ENCODE peak calls at places on chromosomes 3 and 15, in nine cellular contexts. One of them, this sample, is unnamed.
A peak's percentile ranks its signal among the peaks of the same experiment; 100 is the strongest.

GRCh38 chr3:195162033-195162669 is 108.8 kb downstream of the XXYLT1 start:
- DNase-seq in spleen: peak; percentile 91
- DNase-seq in GM12892: peak; percentile 47
- DNase-seq in HCT116: no peak
- DNase-seq in H1: no peak
- DNase-seq in GM12891: no peak
- DNase-seq in prostate gland: no peak
- DNase-seq in suprapubic skin: no peak
- DNase-seq in upper lobe of left lung: peak; percentile 50
- DNase-seq in this sample: no peak

GRCh38 chr15:29476503-29477080 is 207.0 kb upstream of the NSMCE3 start:
- DNase-seq in spleen: no peak
- DNase-seq in GM12892: no peak
- DNase-seq in HCT116: no peak
- DNase-seq in H1: no peak
- DNase-seq in GM12891: no peak
- DNase-seq in prostate gland: no peak
- DNase-seq in suprapubic skin: peak; percentile 45
- DNase-seq in upper lobe of left lung: no peak
- DNase-seq in this sample: no peak

GRCh38 chr15:52331490-52332240 is 36.1 kb upstream of the MYO5C start:
- DNase-seq in spleen: no peak
- DNase-seq in GM12892: peak; percentile 21
- DNase-seq in HCT116: peak; percentile 10
- DNase-seq in H1: no peak
- DNase-seq in GM12891: peak; percentile 21
- DNase-seq in prostate gland: peak; percentile 10
- DNase-seq in suprapubic skin: no peak
- DNase-seq in upper lobe of left lung: peak; percentile 28
- DNase-seq in this sample: no peak

GRCh38 chr15:74317820-74318375 is 49.5 kb downstream of the CYP11A1 start:
- DNase-seq in spleen: no peak
- DNase-seq in GM12892: no peak
- DNase-seq in HCT116: no peak
- DNase-seq in H1: no peak
- DNase-seq in GM12891: no peak
- DNase-seq in prostate gland: no peak
- DNase-seq in suprapubic skin: no peak
- DNase-seq in upper lobe of left lung: no peak
- DNase-seq in this sample: no peak

GRCh38 chr15:98807262-98807661 is 158.9 kb downstream of the IGF1R start:
- DNase-seq in spleen: no peak
- DNase-seq in GM12892: no peak
- DNase-seq in HCT116: no peak
- DNase-seq in H1: no peak
- DNase-seq in GM12891: no peak
- DNase-seq in prostate gland: no peak
- DNase-seq in suprapubic skin: no peak
- DNase-seq in upper lobe of left lung: no peak
- DNase-seq in this sample: no peak

GRCh38 chr3:38606561-38606960 is 42.9 kb downstream of the SCN5A start:
- DNase-seq in spleen: peak; percentile 43
- DNase-seq in GM12892: no peak
- DNase-seq in HCT116: no peak
- DNase-seq in H1: no peak
- DNase-seq in GM12891: no peak
- DNase-seq in prostate gland: no peak
- DNase-seq in suprapubic skin: no peak
- DNase-seq in upper lobe of left lung: no peak
- DNase-seq in this sample: no peak

GRCh38 chr15:75348563-75349350 is 1.9 kb downstream of the NEIL1 start:
- DNase-seq in spleen: peak; percentile 78
- DNase-seq in GM12892: no peak
- DNase-seq in HCT116: no peak
- DNase-seq in H1: peak; percentile 66
- DNase-seq in GM12891: no peak
- DNase-seq in prostate gland: no peak
- DNase-seq in suprapubic skin: no peak
- DNase-seq in upper lobe of left lung: no peak
- DNase-seq in this sample: no peak

GRCh38 chr15:58228708-58229107 is 90.5 kb downstream of the AQP9 start:
- DNase-seq in spleen: no peak
- DNase-seq in GM12892: no peak
- DNase-seq in HCT116: no peak
- DNase-seq in H1: no peak
- DNase-seq in GM12891: no peak
- DNase-seq in prostate gland: no peak
- DNase-seq in suprapubic skin: no peak
- DNase-seq in upper lobe of left lung: no peak
- DNase-seq in this sample: no peak

GRCh38 chr15:68492855-68493254 is 60.9 kb upstream of the ITGA11 start:
- DNase-seq in spleen: no peak
- DNase-seq in GM12892: no peak
- DNase-seq in HCT116: no peak
- DNase-seq in H1: no peak
- DNase-seq in GM12891: no peak
- DNase-seq in prostate gland: no peak
- DNase-seq in suprapubic skin: peak; percentile 20
- DNase-seq in upper lobe of left lung: no peak
- DNase-seq in this sample: no peak

GRCh38 chr3:71245971-71246860 is 337.3 kb downstream of the FOXP1 start:
- DNase-seq in spleen: no peak
- DNase-seq in GM12892: no peak
- DNase-seq in HCT116: no peak
- DNase-seq in H1: no peak
- DNase-seq in GM12891: no peak
- DNase-seq in prostate gland: no peak
- DNase-seq in suprapubic skin: no peak
- DNase-seq in upper lobe of left lung: peak; percentile 28
- DNase-seq in this sample: no peak

GRCh38 chr3:176939022-176939817 is 258.1 kb downstream of the TBL1XR1 start:
- DNase-seq in spleen: no peak
- DNase-seq in GM12892: peak; percentile 26
- DNase-seq in HCT116: peak; percentile 67
- DNase-seq in H1: no peak
- DNase-seq in GM12891: peak; percentile 25
- DNase-seq in prostate gland: peak; percentile 43
- DNase-seq in suprapubic skin: no peak
- DNase-seq in upper lobe of left lung: peak; percentile 37
- DNase-seq in this sample: no peak

GRCh38 chr3:13282986-13283876 is 136.9 kb downstream of the NUP210 start:
- DNase-seq in spleen: peak; percentile 80
- DNase-seq in GM12892: no peak
- DNase-seq in HCT116: peak; percentile 18
- DNase-seq in H1: peak; percentile 74
- DNase-seq in GM12891: peak; percentile 58
- DNase-seq in prostate gland: no peak
- DNase-seq in suprapubic skin: no peak
- DNase-seq in upper lobe of left lung: no peak
- DNase-seq in this sample: no peak

GRCh38 chr3:21795152-21795837 is 44.3 kb upstream of the ZNF385D start:
- DNase-seq in spleen: no peak
- DNase-seq in GM12892: no peak
- DNase-seq in HCT116: no peak
- DNase-seq in H1: no peak
- DNase-seq in GM12891: no peak
- DNase-seq in prostate gland: no peak
- DNase-seq in suprapubic skin: no peak
- DNase-seq in upper lobe of left lung: no peak
- DNase-seq in this sample: no peak

DNA sequence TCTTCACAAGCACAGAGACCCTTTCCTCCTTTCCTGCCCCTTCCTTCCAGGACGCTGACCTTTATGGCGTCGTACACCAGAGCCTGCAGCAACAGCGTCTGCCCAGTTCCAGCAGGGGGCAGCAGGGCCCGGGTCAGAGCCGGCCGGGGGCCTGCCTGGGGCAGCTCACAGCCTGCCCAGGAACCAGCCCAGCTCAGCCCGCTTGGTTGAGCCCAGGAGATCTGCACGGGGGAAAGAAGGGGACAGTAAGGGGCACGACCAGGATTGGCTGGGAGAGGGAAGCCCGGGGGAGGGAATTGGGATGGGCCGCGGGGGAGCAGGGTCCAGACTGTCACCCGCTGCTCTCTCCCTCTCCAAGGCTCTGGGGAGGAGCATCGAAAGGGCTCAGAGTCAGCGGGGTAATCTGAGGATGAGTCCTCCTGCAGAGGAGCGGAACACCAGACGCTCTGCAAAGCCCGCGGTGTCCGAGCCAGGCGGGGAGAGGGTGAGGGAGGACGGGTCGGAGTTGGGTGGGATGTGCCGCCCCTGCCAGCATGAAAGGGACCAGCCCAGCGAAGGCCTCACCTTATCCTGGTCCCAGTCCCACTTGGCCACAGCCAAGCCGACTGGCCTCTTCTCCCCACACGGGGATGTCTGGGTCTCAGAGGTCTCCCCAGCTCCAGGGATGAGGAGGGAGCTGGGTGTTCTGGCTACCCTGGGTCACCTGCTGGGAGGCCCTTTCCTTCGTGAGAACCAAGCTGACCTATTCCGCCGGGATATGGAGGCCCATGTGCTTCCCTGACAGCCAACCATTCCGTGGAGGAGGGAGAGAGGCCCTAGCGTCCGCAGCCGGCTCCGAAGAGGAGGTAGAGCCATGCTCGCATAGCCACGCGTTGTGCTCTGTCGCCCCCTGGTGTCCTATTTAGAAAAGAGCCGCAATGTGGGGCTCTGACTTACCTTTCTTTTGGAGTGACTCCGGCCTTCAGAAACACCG is 7.4 kb upstream of the IGDCC3 start:
- DNase-seq in spleen: peak; percentile 93
- DNase-seq in GM12892: peak; percentile 95
- DNase-seq in HCT116: peak; percentile 74
- DNase-seq in H1: peak; percentile 94
- DNase-seq in GM12891: peak; percentile 97
- DNase-seq in prostate gland: peak; percentile 81
- DNase-seq in suprapubic skin: peak; percentile 89
- DNase-seq in upper lobe of left lung: peak; percentile 79
- DNase-seq in this sample: no peak
- TF ChIP-seq POLR2AphosphoS5 in spleen: peak; percentile 25
- TF ChIP-seq POLR2AphosphoS5 in GM12892: no peak
- TF ChIP-seq POLR2AphosphoS5 in HCT116: peak; percentile 56
- TF ChIP-seq POLR2AphosphoS5 in H1: peak; percentile 23
- TF ChIP-seq POLR2AphosphoS5 in GM12891: no peak
- TF ChIP-seq POLR2AphosphoS5 in prostate gland: peak; percentile 41
- TF ChIP-seq POLR2AphosphoS5 in suprapubic skin: no peak
- TF ChIP-seq POLR2AphosphoS5 in upper lobe of left lung: no peak
- TF ChIP-seq POLR2AphosphoS5 in this sample: no peak

DNA sequence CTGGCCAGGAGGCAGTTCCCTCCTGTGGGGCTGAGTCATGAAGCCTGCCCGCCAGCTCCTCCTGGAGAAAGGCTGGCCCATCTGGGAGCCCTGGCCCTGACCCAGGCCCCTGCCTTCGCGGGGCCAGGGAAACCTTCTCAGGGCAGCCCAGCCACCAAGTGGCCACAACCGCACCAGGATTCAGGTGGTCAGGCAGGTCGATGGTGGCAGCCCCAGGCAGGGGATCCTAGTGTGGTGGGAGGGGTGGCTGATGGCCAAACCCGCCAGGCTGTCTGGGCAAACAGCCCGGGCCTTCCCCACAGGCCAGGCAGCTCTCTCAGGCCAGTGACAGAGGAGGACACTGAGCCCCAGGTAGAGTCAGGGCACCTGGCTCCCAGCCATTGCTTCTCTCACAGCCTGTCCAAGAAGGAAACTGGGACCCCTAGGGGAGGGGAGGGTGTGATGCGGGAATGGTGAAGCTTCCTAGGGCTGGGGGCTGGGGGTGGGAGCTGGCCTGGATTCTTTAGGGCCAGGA is 1.2 kb downstream of the TWF2 start:
- DNase-seq in spleen: peak; percentile 91
- DNase-seq in GM12892: no peak
- DNase-seq in HCT116: peak; percentile 51
- DNase-seq in H1: peak; percentile 63
- DNase-seq in GM12891: no peak
- DNase-seq in prostate gland: peak; percentile 74
- DNase-seq in suprapubic skin: peak; percentile 94
- DNase-seq in upper lobe of left lung: peak; percentile 90
- DNase-seq in this sample: no peak
- TF ChIP-seq POLR2AphosphoS5 in spleen: no peak
- TF ChIP-seq POLR2AphosphoS5 in GM12892: no peak
- TF ChIP-seq POLR2AphosphoS5 in HCT116: peak; percentile 15
- TF ChIP-seq POLR2AphosphoS5 in H1: no peak
- TF ChIP-seq POLR2AphosphoS5 in GM12891: no peak
- TF ChIP-seq POLR2AphosphoS5 in prostate gland: peak; percentile 59
- TF ChIP-seq POLR2AphosphoS5 in suprapubic skin: no peak
- TF ChIP-seq POLR2AphosphoS5 in upper lobe of left lung: no peak
- TF ChIP-seq POLR2AphosphoS5 in this sample: peak; percentile 79

GRCh38 chr3:178078933-178079332 is 457.3 kb upstream of the KCNMB2 start:
- DNase-seq in spleen: no peak
- DNase-seq in GM12892: no peak
- DNase-seq in HCT116: no peak
- DNase-seq in H1: no peak
- DNase-seq in GM12891: no peak
- DNase-seq in prostate gland: no peak
- DNase-seq in suprapubic skin: no peak
- DNase-seq in upper lobe of left lung: no peak
- DNase-seq in this sample: no peak
- TF ChIP-seq POLR2AphosphoS5 in spleen: no peak
- TF ChIP-seq POLR2AphosphoS5 in GM12892: no peak
- TF ChIP-seq POLR2AphosphoS5 in HCT116: no peak
- TF ChIP-seq POLR2AphosphoS5 in H1: no peak
- TF ChIP-seq POLR2AphosphoS5 in GM12891: no peak
- TF ChIP-seq POLR2AphosphoS5 in prostate gland: peak; percentile 19
- TF ChIP-seq POLR2AphosphoS5 in suprapubic skin: no peak
- TF ChIP-seq POLR2AphosphoS5 in upper lobe of left lung: no peak
- TF ChIP-seq POLR2AphosphoS5 in this sample: peak; percentile 87

DNA sequence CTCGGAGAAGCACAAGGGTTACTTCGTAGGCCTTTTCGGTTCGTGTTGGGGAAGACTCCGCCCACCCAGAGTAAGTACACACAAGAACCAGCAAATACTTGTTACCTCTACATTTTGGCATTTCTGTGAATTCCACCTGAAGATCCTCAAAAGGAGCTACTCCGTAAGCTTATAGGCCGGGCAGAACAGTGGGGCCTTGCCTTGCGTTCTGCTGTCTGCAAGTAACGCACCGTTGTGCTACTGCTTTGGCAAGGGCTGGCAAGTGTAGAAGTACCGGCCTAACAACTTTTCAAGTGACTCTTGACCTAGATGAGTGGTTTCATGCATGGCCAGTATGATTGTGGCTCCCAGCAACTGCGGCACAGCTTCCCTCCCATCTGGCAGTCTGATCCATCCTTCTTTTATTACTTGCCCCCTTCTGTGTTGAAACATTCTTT is 6.4 kb upstream of the DNAAF4 start:
- DNase-seq in spleen: no peak
- DNase-seq in GM12892: no peak
- DNase-seq in HCT116: no peak
- DNase-seq in H1: no peak
- DNase-seq in GM12891: no peak
- DNase-seq in prostate gland: no peak
- DNase-seq in suprapubic skin: no peak
- DNase-seq in upper lobe of left lung: peak; percentile 79
- DNase-seq in this sample: no peak
- TF ChIP-seq POLR2AphosphoS5 in spleen: no peak
- TF ChIP-seq POLR2AphosphoS5 in GM12892: no peak
- TF ChIP-seq POLR2AphosphoS5 in HCT116: no peak
- TF ChIP-seq POLR2AphosphoS5 in H1: no peak
- TF ChIP-seq POLR2AphosphoS5 in GM12891: no peak
- TF ChIP-seq POLR2AphosphoS5 in prostate gland: no peak
- TF ChIP-seq POLR2AphosphoS5 in suprapubic skin: no peak
- TF ChIP-seq POLR2AphosphoS5 in upper lobe of left lung: peak; percentile 15
- TF ChIP-seq POLR2AphosphoS5 in this sample: no peak

This sample was measured in vagina.